ENCODE peak calls at places on chromosomes 3 and 15, in seven cellular contexts. N is lung, X is glutamatergic neuron, K is prostate gland, E is kidney, T is GM20000, R is Peyer's patch. B is an unnamed sample.

GRCh38 chr15:89334510-89335288 is at the start of gene POLG:
- DNase-seq in N (peak), X (peak), K (peak), E (peak), T (peak), R (peak), B (peak)

GRCh38 chr3:197023998-197024651 is 5.5 kb downstream of the MELTF start:
- DNase-seq in N (no peak), X (no peak), K (no peak), E (no peak), T (peak), R (no peak), B (no peak)

GRCh38 chr15:74275957-74276356 is 39.8 kb downstream of the CCDC33 start:
- DNase-seq in N (no peak), X (no peak), K (no peak), E (no peak), T (no peak), R (no peak), B (no peak)

GRCh38 chr15:72375501-72375845 is 341 bp downstream of the HEXA start:
- DNase-seq in N (peak), X (no peak), K (peak), E (peak), T (no peak), R (no peak), B (no peak)

GRCh38 chr3:138408751-138409161 is 25.7 kb upstream of the ESYT3 start:
- DNase-seq in N (no peak), X (no peak), K (no peak), E (no peak), T (no peak), R (no peak), B (no peak)

GRCh38 chr15:81085213-81085612 is 48.9 kb upstream of the CFAP161 start:
- DNase-seq in N (no peak), X (no peak), K (no peak), E (no peak), T (no peak), R (no peak), B (no peak)

GRCh38 chr15:58221591-58222241 is 83.5 kb downstream of the AQP9 start:
- DNase-seq in N (no peak), X (peak), K (no peak), E (no peak), T (peak), R (no peak), B (no peak)

GRCh38 chr3:16174389-16174788 is at the start of gene GALNT15:
- DNase-seq in N (peak), X (peak), K (peak), E (peak), T (no peak), R (peak), B (no peak)

GRCh38 chr3:99858461-99858860 is 40.8 kb downstream of the CMSS1 start:
- DNase-seq in N (no peak), X (no peak), K (no peak), E (no peak), T (no peak), R (no peak), B (no peak)

GRCh38 chr3:152470095-152470494 is 201.4 kb downstream of the MBNL1 start:
- DNase-seq in N (no peak), X (no peak), K (no peak), E (no peak), T (no peak), R (no peak), B (no peak)

GRCh38 chr3:99686955-99687612 is 48.7 kb downstream of the COL8A1 start:
- DNase-seq in N (peak), X (peak), K (peak), E (peak), T (peak), R (no peak), B (peak)

GRCh38 chr15:55916666-55917409 is 76.6 kb downstream of the NEDD4 start:
- DNase-seq in N (no peak), X (no peak), K (no peak), E (no peak), T (no peak), R (no peak), B (no peak)

GRCh38 chr15:59160880-59161593 is 45.6 kb upstream of the LDHAL6B start:
- DNase-seq in N (no peak), X (peak), K (no peak), E (no peak), T (no peak), R (no peak), B (peak)

GRCh38 chr3:188185717-188186236 is 31.8 kb downstream of the LPP start:
- DNase-seq in N (peak), X (no peak), K (peak), E (no peak), T (no peak), R (no peak), B (no peak)

GRCh38 chr15:73369073-73369694 is 426 bp upstream of the HCN4 start:
- DNase-seq in N (no peak), X (peak), K (no peak), E (no peak), T (no peak), R (no peak), B (no peak)

GRCh38 chr15:75696303-75696657 is 16.4 kb downstream of the CSPG4 start:
- DNase-seq in N (no peak), X (no peak), K (peak), E (no peak), T (no peak), R (no peak), B (no peak)

GRCh38 chr15:75843618-75844610 is 667 bp downstream of the UBE2Q2 start:
- DNase-seq in N (peak), X (peak), K (peak), E (peak), T (peak), R (peak), B (peak)

GRCh38 chr3:52361454-52361853 is 45.3 kb downstream of the DNAH1 start:
- DNase-seq in N (no peak), X (no peak), K (no peak), E (peak), T (no peak), R (no peak), B (no peak)

GRCh38 chr15:84603630-84604379 is 3.0 kb downstream of the ZSCAN2 start:
- DNase-seq in N (no peak), X (no peak), K (no peak), E (no peak), T (no peak), R (no peak), B (no peak)

GRCh38 chr15:32649336-32649735 is 7.8 kb downstream of the SCG5 start:
- DNase-seq in N (no peak), X (no peak), K (no peak), E (no peak), T (no peak), R (no peak), B (no peak)

GRCh38 chr3:77313843-77314242 is 273.9 kb downstream of the ROBO2 start:
- DNase-seq in N (no peak), X (no peak), K (no peak), E (no peak), T (no peak), R (no peak), B (no peak)

GRCh38 chr15:60901647-60902046 is 327.5 kb downstream of the RORA start:
- DNase-seq in N (no peak), X (no peak), K (no peak), E (no peak), T (peak), R (no peak), B (no peak)

GRCh38 chr3:130395916-130396315 is 50.4 kb downstream of the COL6A5 start:
- DNase-seq in N (no peak), X (no peak), K (no peak), E (no peak), T (no peak), R (no peak), B (no peak)

GRCh38 chr15:48331796-48332641 is 790 bp downstream of the DUT start:
- DNase-seq in N (peak), X (peak), K (peak), E (peak), T (peak), R (peak), B (peak)

GRCh38 chr15:48333553-48333952 is 2.3 kb downstream of the DUT start:
- DNase-seq in N (no peak), X (no peak), K (no peak), E (no peak), T (no peak), R (no peak), B (no peak)

GRCh38 chr15:48336940-48337339 is 5.7 kb downstream of the DUT start:
- DNase-seq in N (no peak), X (no peak), K (no peak), E (no peak), T (peak), R (no peak), B (no peak)

GRCh38 chr15:48332642-48333034 is 1.4 kb downstream of the DUT start:
- DNase-seq in N (no peak), X (no peak), K (no peak), E (no peak), T (peak), R (no peak), B (no peak)

DNA sequence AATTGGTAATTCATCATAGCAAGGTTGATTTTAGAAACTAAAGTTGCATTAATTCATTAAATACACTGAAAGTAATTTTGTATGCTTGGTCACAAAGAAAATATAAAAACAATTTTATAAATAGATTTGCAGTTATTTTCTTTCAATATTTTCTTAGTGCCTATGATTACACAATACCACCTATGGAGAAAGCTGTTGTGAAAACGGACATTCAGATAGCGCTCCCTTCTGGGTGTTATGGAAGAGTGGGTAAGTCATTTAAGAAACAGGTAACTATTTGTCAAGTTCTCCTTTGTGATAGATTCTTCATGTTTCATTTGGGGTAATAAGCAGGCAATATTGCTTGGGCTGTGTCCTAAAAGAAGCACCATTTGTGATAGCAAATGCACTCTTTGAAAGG is 3.0 kb downstream of the DUT start:
- DNase-seq in N (no peak), X (no peak), K (no peak), E (no peak), T (no peak), R (no peak), B (no peak)
- TF ChIP-seq CTCF in N (no peak), X (no peak), K (no peak), E (no peak), T (no peak), R (no peak), B (no peak)

GRCh38 chr15:51647128-51647562 is 24.6 kb upstream of the DMXL2 start:
- DNase-seq in N (peak), X (no peak), K (no peak), E (no peak), T (no peak), R (peak), B (no peak)
- TF ChIP-seq CTCF in N (no peak), X (no peak), K (no peak), E (no peak), T (no peak), R (no peak), B (no peak)

DNA sequence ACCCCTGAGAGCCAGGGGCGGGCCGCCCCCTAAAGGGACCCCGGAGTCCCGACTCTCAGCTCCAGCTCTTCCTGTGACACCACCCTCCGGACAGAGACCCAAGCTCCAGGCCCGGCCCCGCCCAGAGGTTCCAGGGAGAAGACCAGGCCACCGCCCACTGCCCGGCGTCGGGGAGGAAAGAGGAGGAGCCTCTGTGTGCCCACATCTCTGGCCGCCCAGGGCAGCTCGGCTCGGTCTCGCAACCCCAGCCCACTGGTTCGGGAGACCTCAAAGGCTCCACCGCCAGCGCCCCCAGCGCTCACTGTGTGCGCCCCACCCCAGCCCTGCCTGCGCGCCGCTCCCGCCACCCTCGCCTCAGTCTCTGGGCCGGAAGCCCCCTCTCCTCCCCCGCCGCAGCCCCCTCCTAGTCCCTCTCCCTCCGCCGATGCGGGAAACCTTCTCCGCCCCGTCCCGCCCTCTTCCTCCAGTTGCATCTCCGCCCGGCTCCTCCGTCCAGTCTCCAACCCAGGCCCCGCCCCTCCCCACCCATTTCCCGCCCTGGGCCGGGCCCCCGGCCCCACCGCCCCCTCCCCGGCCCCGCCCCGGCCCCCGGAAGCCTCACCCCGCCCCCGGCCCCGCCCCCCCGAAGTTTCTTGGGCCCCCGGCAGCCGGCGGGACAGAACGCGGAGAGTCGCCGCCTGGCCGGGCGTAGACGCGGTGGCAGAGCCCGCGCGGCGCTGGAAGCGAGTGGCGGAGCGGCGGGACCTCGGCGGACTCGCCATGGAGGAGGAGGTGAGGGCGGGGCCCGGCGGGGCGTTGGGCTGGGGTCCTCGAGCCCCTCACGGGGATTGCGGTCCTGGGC is at the start of gene PLEKHO2:
- DNase-seq in N (peak), X (peak), K (peak), E (peak), T (peak), R (peak), B (peak)
- TF ChIP-seq CTCF in N (no peak), X (peak), K (no peak), E (no peak), T (peak), R (no peak), B (peak)

GRCh38 chr3:192467230-192468186 is 259.8 kb downstream of the FGF12 start:
- DNase-seq in N (peak), X (peak), K (peak), E (peak), T (peak), R (no peak), B (peak)
- TF ChIP-seq CTCF in N (peak), X (peak), K (peak), E (peak), T (peak), R (peak), B (peak)

DNA sequence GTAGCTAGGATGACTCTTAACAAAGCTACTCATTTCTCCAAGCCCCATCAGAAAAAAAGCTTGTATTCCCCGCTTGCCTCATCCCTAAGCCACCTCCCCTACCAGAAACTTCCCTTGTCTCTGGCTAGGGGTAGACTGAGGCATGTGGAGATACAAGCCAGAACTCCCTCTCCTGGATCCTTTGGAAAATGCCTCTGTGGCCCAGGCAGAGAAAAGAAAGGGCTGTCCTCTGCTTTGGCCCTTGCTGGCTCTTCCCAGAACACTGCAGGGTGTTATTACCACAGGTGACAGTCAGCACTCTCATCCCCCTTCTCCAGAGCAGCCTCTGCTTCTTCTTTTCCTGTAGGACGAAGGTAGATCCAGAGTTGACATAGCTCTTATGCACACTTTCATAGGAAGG is 15.2 kb downstream of the RMDN3 start:
- DNase-seq in N (no peak), X (no peak), K (no peak), E (no peak), T (no peak), R (no peak), B (no peak)
- TF ChIP-seq CTCF in N (no peak), X (no peak), K (no peak), E (no peak), T (no peak), R (no peak), B (no peak)

DNA sequence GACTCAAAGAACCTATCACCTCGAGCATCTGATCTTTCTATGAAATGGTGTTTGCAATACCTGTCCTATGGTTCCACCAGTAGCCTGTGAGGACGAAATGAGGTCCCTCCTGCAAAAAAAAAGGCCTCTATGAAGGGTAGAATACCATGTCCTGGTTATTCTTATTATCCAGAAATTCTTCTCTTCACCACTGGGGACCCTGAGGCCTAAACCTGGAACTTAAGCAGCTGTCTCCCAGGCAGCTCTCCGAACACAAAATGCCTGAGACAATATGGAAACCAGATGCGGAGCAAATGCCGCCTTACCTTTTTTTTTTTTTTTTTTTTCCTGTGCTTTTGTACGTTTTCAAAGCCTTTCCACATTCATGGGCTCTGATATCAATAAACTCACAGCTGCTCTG is 62.1 kb upstream of the WNT5A start:
- DNase-seq in N (no peak), X (no peak), K (no peak), E (no peak), T (no peak), R (no peak), B (no peak)
- TF ChIP-seq CTCF in N (no peak), X (peak), K (no peak), E (no peak), T (no peak), R (no peak), B (peak)

GRCh38 chr3:60742606-60743145 is 508.6 kb downstream of the FHIT start:
- DNase-seq in N (no peak), X (peak), K (no peak), E (no peak), T (no peak), R (no peak), B (peak)

GRCh38 chr3:60737633-60738399 is 513.4 kb downstream of the FHIT start:
- DNase-seq in N (no peak), X (no peak), K (no peak), E (no peak), T (no peak), R (no peak), B (no peak)

GRCh38 chr3:60746690-60747416 is 504.4 kb downstream of the FHIT start:
- DNase-seq in N (no peak), X (no peak), K (no peak), E (no peak), T (no peak), R (no peak), B (no peak)

GRCh38 chr3:60746043-60746638 is 505.1 kb downstream of the FHIT start:
- DNase-seq in N (no peak), X (no peak), K (no peak), E (no peak), T (no peak), R (no peak), B (no peak)

DNA sequence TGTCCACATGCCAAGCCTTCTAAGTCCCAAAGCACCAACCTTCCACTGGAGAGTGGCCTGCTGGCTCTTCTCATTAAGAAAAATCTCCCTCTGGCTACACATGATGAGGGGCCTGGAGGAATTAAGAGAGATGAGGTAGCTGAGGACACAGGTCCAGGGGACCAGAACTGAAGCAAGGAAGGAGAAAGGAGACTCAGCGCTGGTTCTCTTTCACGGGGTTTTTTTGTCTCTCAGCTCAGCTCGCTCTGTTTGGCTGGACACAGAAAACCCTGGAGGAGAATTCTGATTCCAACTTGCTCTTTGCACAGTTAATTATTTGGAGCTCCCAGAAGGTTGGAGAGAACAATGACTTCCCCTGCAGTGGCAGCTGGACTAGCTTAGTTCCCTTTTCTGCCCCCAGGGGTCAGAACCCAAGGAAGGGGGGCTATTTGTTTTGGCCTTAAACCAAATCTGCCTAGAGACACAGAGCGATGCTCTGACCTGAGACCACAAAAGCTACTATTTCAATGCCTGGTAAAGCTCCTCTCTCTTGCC is 507.6 kb downstream of the FHIT start:
- DNase-seq in N (no peak), X (peak), K (no peak), E (no peak), T (no peak), R (no peak), B (peak)
- TF ChIP-seq CTCF in N (no peak), X (no peak), K (no peak), E (no peak), T (no peak), R (no peak), B (peak)

DNA sequence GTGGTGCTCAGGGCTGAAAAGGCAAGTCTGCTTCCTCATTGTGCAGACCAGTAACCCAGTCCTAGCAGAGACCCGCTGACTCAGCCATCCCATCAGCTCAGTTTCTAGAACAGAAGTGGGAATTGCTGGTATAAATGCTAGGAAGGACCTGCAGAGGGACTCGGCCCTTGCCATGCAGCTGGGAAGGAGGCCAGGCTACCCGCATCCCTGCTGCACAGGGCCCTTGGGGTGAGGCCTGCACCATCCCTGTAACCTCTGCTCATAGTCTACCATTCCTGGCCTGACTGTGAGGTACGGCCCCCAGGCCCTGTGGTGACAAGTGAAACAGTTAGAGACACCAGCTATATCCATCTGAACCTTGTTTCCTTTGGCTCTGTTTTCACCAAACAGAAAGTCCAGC is 23.5 kb downstream of the RAB6B start:
- DNase-seq in N (no peak), X (no peak), K (no peak), E (no peak), T (no peak), R (no peak), B (no peak)
- TF ChIP-seq CTCF in N (no peak), X (no peak), K (no peak), E (no peak), T (no peak), R (no peak), B (no peak)

GRCh38 chr3:112734718-112735350 is 93.9 kb upstream of the CCDC80 start:
- DNase-seq in N (peak), X (peak), K (peak), E (peak), T (peak), R (no peak), B (peak)
- TF ChIP-seq CTCF in N (peak), X (peak), K (peak), E (peak), T (peak), R (peak), B (peak)

GRCh38 chr15:68277605-68278344 is at the start of gene FEM1B:
- DNase-seq in N (peak), X (peak), K (peak), E (peak), T (peak), R (peak), B (peak)
- TF ChIP-seq CTCF in N (no peak), X (no peak), K (no peak), E (no peak), T (no peak), R (no peak), B (no peak)

B was measured in neural crest cell.